ENCODE peak calls at places on chromosomes 2 and 18, in seven cellular contexts. H, E, G, V, W, M and S are unnamed samples.

GRCh38 chr2:152263902-152264301 is 71.1 kb upstream of the FMNL2 start:
- DNase-seq in W (no peak), E (no peak), M (no peak), V (no peak), H (no peak), G (no peak), S (no peak)

GRCh38 chr2:61471905-61472805 is 1.3 kb upstream of the USP34 start:
- DNase-seq in W (peak; percentile 40), G (peak; percentile 16), V (no peak), H (no peak), M (no peak), E (no peak), S (no peak)

GRCh38 chr2:101160454-101160853 is 9.3 kb upstream of the TBC1D8 start:
- DNase-seq in H (no peak), E (no peak), W (peak; percentile 67), V (no peak), G (peak; percentile 54), M (no peak), S (no peak)

GRCh38 chr2:172962064-172962463 is 113.6 kb upstream of the MAP3K20 start:
- DNase-seq in G (no peak), E (no peak), H (no peak), V (no peak), W (no peak), M (no peak), S (no peak)

GRCh38 chr2:201157694-201158093 is 25.2 kb upstream of the CASP10 start:
- DNase-seq in H (no peak), M (no peak), E (no peak), G (no peak), W (peak; percentile 30), V (no peak), S (no peak)

GRCh38 chr2:215713393-215713792 is 277.5 kb upstream of the FN1 start:
- DNase-seq in V (no peak), M (no peak), G (peak; percentile 66), H (peak; percentile 80), W (peak; percentile 68), E (no peak), S (no peak)

GRCh38 chr2:163345795-163346573 is 389.8 kb downstream of the FIGN start:
- DNase-seq in V (peak; percentile 44), E (no peak), H (peak; percentile 52), G (peak; percentile 61), W (peak; percentile 72), M (no peak), S (peak; percentile 46)

GRCh38 chr18:24763765-24764548 is 303.5 kb downstream of the HRH4 start:
- DNase-seq in W (peak; percentile 3), V (no peak), M (no peak), G (peak; percentile 27), E (no peak), H (no peak), S (no peak)

GRCh38 chr2:3960106-3960505 is 256.7 kb downstream of the DCDC2C start:
- DNase-seq in G (no peak), E (no peak), H (no peak), V (no peak), M (no peak), W (no peak), S (no peak)

GRCh38 chr2:238999290-238999741 is 151.4 kb downstream of the TWIST2 start:
- DNase-seq in M (no peak), V (no peak), G (no peak), E (no peak), H (no peak), W (peak; percentile 7), S (no peak)

GRCh38 chr2:30266051-30266621 is 34.8 kb downstream of the LBH start:
- DNase-seq in G (no peak), H (no peak), V (no peak), M (no peak), E (peak; percentile 40), W (no peak), S (no peak)

GRCh38 chr2:5696351-5696740 is 4.2 kb downstream of the SOX11 start:
- DNase-seq in G (peak; percentile 11), W (no peak), M (peak; percentile 67), H (no peak), V (no peak), E (no peak), S (no peak)

GRCh38 chr2:199716807-199717586 is 134.0 kb downstream of the FTCDNL1 start:
- DNase-seq in M (no peak), V (no peak), E (no peak), W (no peak), H (no peak), G (no peak), S (no peak)

GRCh38 chr2:138493334-138493733 is 8.2 kb upstream of the SPOPL start:
- DNase-seq in G (no peak), E (no peak), V (no peak), H (no peak), M (no peak), W (no peak), S (no peak)

GRCh38 chr2:239152239-239152915 is 248.4 kb downstream of the HDAC4 start:
- DNase-seq in E (no peak), M (no peak), H (no peak), V (no peak), W (no peak), G (no peak), S (no peak)

GRCh38 chr2:211802611-211803010 is 736.0 kb downstream of the ERBB4 start:
- DNase-seq in V (no peak), G (no peak), E (no peak), M (no peak), H (no peak), W (no peak), S (no peak)

GRCh38 chr2:134408791-134409190 is 154.9 kb downstream of the MGAT5 start:
- DNase-seq in W (peak; percentile 59), H (no peak), E (no peak), V (no peak), M (no peak), G (no peak), S (no peak)

GRCh38 chr2:177265386-177265690 is 811 bp upstream of the NFE2L2 start:
- DNase-seq in E (no peak), V (no peak), H (no peak), W (no peak), M (no peak), G (no peak), S (no peak)

GRCh38 chr2:9952856-9953503 is 1.5 kb downstream of the GRHL1 start:
- DNase-seq in H (no peak), V (no peak), W (no peak), E (no peak), M (no peak), G (no peak), S (no peak)

GRCh38 chr2:177313162-177313781 is 48.7 kb upstream of the NFE2L2 start:
- DNase-seq in H (no peak), M (no peak), V (no peak), W (no peak), G (no peak), E (no peak), S (no peak)

GRCh38 chr2:206040525-206040924 is 45.4 kb downstream of the INO80D start:
- DNase-seq in E (no peak), V (no peak), G (no peak), M (no peak), W (no peak), H (no peak), S (no peak)

GRCh38 chr2:85862426-85862825 is 26.4 kb downstream of the ST3GAL5 start:
- DNase-seq in G (no peak), W (no peak), H (peak; percentile 53), V (no peak), E (no peak), M (no peak), S (no peak)

GRCh38 chr2:70087703-70088507 is 628 bp downstream of the PCBP1 start:
- DNase-seq in V (no peak), G (peak; percentile 64), M (peak; percentile 64), H (no peak), E (peak; percentile 20), W (peak; percentile 45), S (no peak)

GRCh38 chr18:79961527-79962291 is 2.7 kb upstream of the HSBP1L1 start:
- DNase-seq in V (no peak), G (peak; percentile 50), H (no peak), M (no peak), E (no peak), W (no peak), S (no peak)

GRCh38 chr2:176556383-176556782 is 287.1 kb downstream of the MTX2 start:
- DNase-seq in M (no peak), W (no peak), H (no peak), E (no peak), G (no peak), V (no peak), S (no peak)

GRCh38 chr2:96537066-96537733 is 648 bp downstream of the ARID5A start:
- DNase-seq in H (peak; percentile 24), W (peak; percentile 79), E (peak; percentile 88), G (peak; percentile 69), M (no peak), V (no peak), S (no peak)

GRCh38 chr2:156687715-156688114 is 251.5 kb downstream of the GPD2 start:
- DNase-seq in G (no peak), V (no peak), E (no peak), M (no peak), H (no peak), W (peak; percentile 15), S (no peak)

GRCh38 chr2:176821350-176821749 is 391.2 kb upstream of the HNRNPA3 start:
- DNase-seq in W (no peak), V (no peak), M (no peak), G (no peak), E (no peak), H (no peak), S (no peak)

GRCh38 chr18:3093624-3094354 is 80.8 kb upstream of the LPIN2 start:
- DNase-seq in E (no peak), G (no peak), H (no peak), M (no peak), W (no peak), V (no peak), S (no peak)

GRCh38 chr2:65320042-65320711 is 92.5 kb downstream of the ACTR2 start:
- DNase-seq in E (no peak), G (peak; percentile 84), V (no peak), M (no peak), H (peak; percentile 62), W (peak; percentile 90), S (no peak)

GRCh38 chr2:10721344-10722251 is at the start of gene ATP6V1C2:
- DNase-seq in H (no peak), W (no peak), E (no peak), M (no peak), G (peak; percentile 53), V (no peak), S (no peak)